ENCODE peak calls at places on chromosomes 7 and 10, in ten cellular contexts. U, O, R, D, E, N, V, T, M and I are unnamed samples. For H3K4me1, the result is how much of the 10 kb centered on the place peaks cover.

GRCh38 chr10:96222908-96223307 is 48.5 kb downstream of the BLNK start:
- DNase-seq in O (no peak), R (no peak), V (no peak), T (no peak), U (no peak), M (no peak), N (no peak), D (no peak), E (no peak), I (no peak)

GRCh38 chr7:93117327-93117726 is 452 bp downstream of the SAMD9 start:
- DNase-seq in E (no peak), R (no peak), T (no peak), U (no peak), N (no peak), M (no peak), D (no peak), V (no peak), O (no peak), I (no peak)

GRCh38 chr10:77355844-77356243 is 281.8 kb downstream of the KCNMA1 start:
- DNase-seq in E (no peak), M (no peak), U (no peak), D (no peak), O (no peak), V (no peak), R (no peak), T (no peak), N (no peak), I (no peak)

GRCh38 chr7:91033574-91033973 is 230.7 kb upstream of the FZD1 start:
- DNase-seq in U (no peak), D (no peak), E (no peak), V (no peak), O (no peak), R (no peak), M (no peak), N (no peak), T (no peak), I (no peak)

GRCh38 chr7:106284516-106285050 is at the start of gene NAMPT:
- DNase-seq in D (no peak), O (peak), T (peak), V (no peak), R (peak), N (peak), M (peak), U (peak), E (peak), I (peak)

GRCh38 chr10:86188796-86189558 is 177.6 kb downstream of the GRID1 start:
- DNase-seq in T (no peak), O (no peak), M (peak), V (no peak), N (no peak), D (no peak), U (no peak), R (no peak), E (no peak), I (no peak)

GRCh38 chr10:78960316-78960800 is 108.4 kb upstream of the ZMIZ1 start:
- DNase-seq in O (peak), M (peak), V (no peak), E (peak), R (peak), U (no peak), N (peak), D (no peak), T (peak), I (no peak)

GRCh38 chr7:158885624-158886023 is 29.3 kb downstream of the DYNC2I1 start:
- DNase-seq in U (no peak), O (no peak), T (no peak), D (no peak), V (no peak), N (no peak), E (no peak), M (no peak), R (no peak), I (no peak)

GRCh38 chr7:6286486-6286885 is 14.1 kb upstream of the CYTH3 start:
- DNase-seq in T (no peak), E (no peak), M (peak), N (no peak), O (peak), D (no peak), R (no peak), V (no peak), U (no peak), I (no peak)

GRCh38 chr7:143487566-143487965 is 9.9 kb downstream of the TAS2R41 start:
- DNase-seq in R (peak), U (peak), E (peak), D (no peak), N (peak), M (peak), V (no peak), O (peak), T (peak), I (no peak)

GRCh38 chr10:4698075-4698474 is 127.9 kb upstream of the AKR1E2 start:
- DNase-seq in M (no peak), T (no peak), R (no peak), U (no peak), E (no peak), N (peak), D (no peak), O (no peak), V (no peak), I (no peak)

GRCh38 chr7:140417456-140418155 is 13.7 kb downstream of the RAB19 start:
- DNase-seq in U (no peak), R (no peak), O (no peak), E (no peak), M (no peak), N (no peak), D (no peak), T (no peak), V (no peak), I (no peak)

GRCh38 chr7:30752979-30753378 is 1.0 kb downstream of the INMT start:
- DNase-seq in D (no peak), T (peak), E (peak), M (peak), V (no peak), R (peak), O (peak), N (peak), U (peak), I (no peak)

GRCh38 chr10:100519321-100520051 is at the start of gene SEC31B:
- DNase-seq in D (no peak), O (peak), R (no peak), M (no peak), U (peak), T (peak), E (peak), N (peak), V (no peak), I (peak)

GRCh38 chr7:101717986-101718746 is 89.1 kb upstream of the MYL10 start:
- DNase-seq in R (peak), V (no peak), O (no peak), E (no peak), U (no peak), N (no peak), T (peak), D (no peak), M (no peak), I (no peak)

GRCh38 chr7:77783111-77783510 is 15.1 kb downstream of the TMEM60 start:
- DNase-seq in O (no peak), N (no peak), R (no peak), T (no peak), U (no peak), M (no peak), V (no peak), D (no peak), E (no peak), I (no peak)

GRCh38 chr7:84364708-84365107 is 170.1 kb upstream of the SEMA3A start:
- DNase-seq in V (no peak), M (no peak), E (no peak), D (no peak), O (no peak), N (no peak), R (no peak), T (no peak), U (no peak), I (no peak)

GRCh38 chr10:97498841-97499560 is at the start of gene UBTD1:
- DNase-seq in T (peak), D (no peak), U (peak), N (peak), O (peak), V (peak), M (peak), R (peak), E (peak), I (no peak)

GRCh38 chr7:114939484-114940097 is 17.7 kb downstream of the MDFIC start:
- DNase-seq in D (no peak), O (no peak), V (peak), E (no peak), T (no peak), R (no peak), U (no peak), N (no peak), M (no peak), I (no peak)

GRCh38 chr7:134313543-134313942 is 3.2 kb downstream of the SLC35B4 start:
- DNase-seq in D (no peak), V (no peak), R (no peak), U (no peak), O (no peak), N (no peak), E (peak), T (no peak), M (no peak), I (no peak)

GRCh38 chr7:37337522-37337921 is 111.1 kb downstream of the ELMO1 start:
- DNase-seq in R (no peak), E (peak), D (no peak), T (no peak), U (no peak), N (no peak), M (no peak), V (no peak), O (no peak), I (no peak)

GRCh38 chr7:12685550-12685949 is 1.9 kb upstream of the ARL4A start:
- DNase-seq in R (no peak), O (no peak), D (no peak), E (no peak), T (no peak), U (no peak), M (no peak), V (peak), N (no peak), I (peak)

GRCh38 chr7:46450871-46451270 is 529.8 kb upstream of the IGFBP3 start:
- DNase-seq in D (no peak), T (no peak), N (no peak), V (no peak), U (no peak), O (no peak), M (no peak), E (no peak), R (no peak), I (no peak)

GRCh38 chr10:74039561-74040145 is 41.7 kb downstream of the VCL start:
- DNase-seq in T (no peak), O (peak), N (no peak), E (peak), V (no peak), U (no peak), R (peak), M (no peak), D (no peak), I (no peak)

GRCh38 chr10:4208499-4208898 is 423.5 kb upstream of the KLF6 start:
- DNase-seq in U (no peak), R (no peak), V (no peak), N (no peak), T (no peak), O (no peak), E (no peak), M (no peak), D (no peak), I (no peak)

GRCh38 chr7:155821851-155822250 is 9.6 kb upstream of the SHH start:
- DNase-seq in N (peak), T (no peak), O (no peak), V (no peak), D (no peak), R (no peak), U (peak), E (no peak), M (no peak), I (no peak)

GRCh38 chr7:99459087-99459486 is 6.9 kb downstream of the ATP5MF start:
- DNase-seq in N (no peak), T (no peak), V (no peak), D (no peak), M (no peak), O (no peak), E (no peak), U (no peak), R (no peak), I (no peak)

GRCh38 chr7:145105561-145105960 is 269.7 kb upstream of the TPK1 start:
- DNase-seq in M (no peak), N (no peak), T (no peak), E (no peak), R (no peak), V (no peak), O (no peak), D (no peak), U (no peak), I (no peak)

GRCh38 chr10:114684085-114684821 is 26.2 kb upstream of the ABLIM1 start:
- DNase-seq in M (peak), V (no peak), E (peak), O (no peak), U (peak), N (peak), R (peak), T (peak), D (no peak), I (no peak)
- H3K4me3 ChIP-seq in M (peak), V (no peak), E (no peak), O (peak), U (peak), N (peak), R (peak), T (no peak), D (no peak), I (no peak)

GRCh38 chr10:28354552-28354951 is 51.7 kb upstream of the MPP7 start:
- DNase-seq in E (no peak), T (no peak), D (no peak), N (no peak), R (no peak), O (no peak), M (no peak), U (no peak), V (no peak), I (no peak)
- H3K4me1 ChIP-seq in E (under half), T (under half), D (under half), N (under half), R (under half), O (under half), M (under half), U (under half), V (under half), I (under half)

DNA sequence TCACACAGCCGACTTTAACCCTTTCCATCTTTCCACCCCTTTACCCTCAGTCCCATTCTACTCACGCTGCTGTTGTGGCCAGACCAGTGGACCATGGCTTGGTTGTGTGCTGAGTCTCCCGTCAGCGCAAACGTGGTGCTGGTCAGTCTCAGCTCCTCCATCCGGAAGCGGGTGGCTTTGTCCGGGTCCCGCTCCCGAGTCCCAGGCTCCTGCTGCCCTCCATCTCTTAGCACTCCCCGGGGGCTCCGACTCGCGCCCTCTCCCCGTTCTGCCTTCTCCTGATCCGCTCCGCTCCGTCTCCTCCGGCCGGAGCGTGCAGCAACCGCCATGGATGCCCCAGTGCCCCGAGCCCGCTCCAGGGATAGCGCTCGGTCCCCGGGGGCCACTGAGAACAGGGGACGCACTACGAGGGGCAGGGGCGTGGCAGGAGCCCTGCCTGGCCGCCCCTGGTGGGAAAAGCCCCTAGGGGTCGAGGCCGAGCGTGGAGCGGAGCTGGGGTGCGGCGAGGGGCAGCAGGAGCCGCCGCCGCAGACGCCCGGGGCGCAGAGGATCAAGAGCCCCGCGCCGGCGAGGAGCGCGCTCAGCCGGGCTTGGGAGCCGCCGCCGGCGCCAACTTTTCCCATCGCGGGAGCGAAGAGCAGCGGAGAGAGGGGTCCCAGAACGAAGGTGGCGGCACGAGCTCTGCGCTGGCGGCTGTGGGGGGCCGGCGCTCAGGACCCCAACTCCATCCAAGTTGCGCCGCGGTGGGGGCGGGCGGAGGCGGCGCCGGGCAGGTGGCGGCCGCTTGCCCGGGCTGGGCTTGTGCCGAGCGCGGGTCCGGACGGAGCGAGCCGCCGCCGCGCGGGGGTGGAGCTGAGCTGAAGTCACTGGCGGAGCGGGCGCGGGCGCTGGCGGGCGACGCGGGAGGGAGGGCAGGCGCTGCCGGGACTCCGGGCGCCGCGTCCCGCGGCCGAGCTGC is at the start of gene SORCS1:
- DNase-seq in V (no peak), M (peak), U (peak), R (no peak), E (peak), T (no peak), D (no peak), O (no peak), N (peak), I (no peak)
- H3K4me3 ChIP-seq in V (no peak), M (peak), U (peak), R (no peak), E (peak), T (no peak), D (no peak), O (peak), N (peak), I (peak)

DNA sequence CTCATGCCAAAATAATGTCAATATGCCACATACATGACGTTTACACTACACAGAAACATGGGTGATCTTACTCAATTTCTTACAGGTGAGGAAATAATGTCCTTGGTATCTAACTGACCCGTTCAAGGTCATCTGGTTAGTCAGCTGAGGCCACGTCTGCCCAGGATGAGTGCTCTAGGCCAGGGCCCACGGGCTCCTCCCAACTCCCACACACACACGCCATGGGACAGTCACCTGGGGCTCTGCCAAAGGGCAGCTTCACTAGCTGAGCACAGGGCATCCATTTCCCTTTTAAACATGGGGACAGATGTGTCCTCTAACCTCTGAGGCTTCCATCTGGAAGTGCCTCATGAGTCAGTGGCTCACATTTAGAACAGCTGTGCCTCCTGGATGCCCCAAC is 123.9 kb downstream of the TNS3 start:
- DNase-seq in M (peak), N (peak), O (peak), V (no peak), T (peak), U (peak), R (peak), E (peak), D (no peak), I (no peak)
- H3K4me1 ChIP-seq in M (under half), N (under half), O (under half), V (under half), T (under half), U (half or more), R (under half), E (under half), D (under half), I (under half)

GRCh38 chr10:133325761-133326463 is 10.8 kb downstream of the CALY start:
- DNase-seq in M (no peak), T (peak), V (no peak), U (peak), O (no peak), D (no peak), E (no peak), N (peak), R (no peak), I (no peak)

GRCh38 chr10:133324857-133325260 is 11.8 kb downstream of the CALY start:
- DNase-seq in M (no peak), D (no peak), E (no peak), N (peak), R (no peak), O (no peak), T (peak), U (peak), V (peak), I (no peak)

GRCh38 chr10:133326745-133327650 is 9.7 kb downstream of the CALY start:
- DNase-seq in U (peak), R (no peak), O (no peak), N (peak), V (no peak), M (no peak), T (peak), D (no peak), E (no peak), I (no peak)

GRCh38 chr10:133324198-133324792 is 12.4 kb downstream of the CALY start:
- DNase-seq in V (peak), N (peak), E (peak), R (peak), U (peak), D (no peak), T (peak), M (no peak), O (no peak), I (no peak)

GRCh38 chr10:133325392-133325760 is 11.3 kb downstream of the CALY start:
- DNase-seq in R (no peak), U (peak), O (no peak), V (peak), M (no peak), E (no peak), N (peak), T (no peak), D (no peak), I (no peak)
- H3K4me3 ChIP-seq in R (no peak), U (no peak), O (peak), V (no peak), M (peak), E (peak), N (peak), T (peak), D (no peak), I (peak)

DNA sequence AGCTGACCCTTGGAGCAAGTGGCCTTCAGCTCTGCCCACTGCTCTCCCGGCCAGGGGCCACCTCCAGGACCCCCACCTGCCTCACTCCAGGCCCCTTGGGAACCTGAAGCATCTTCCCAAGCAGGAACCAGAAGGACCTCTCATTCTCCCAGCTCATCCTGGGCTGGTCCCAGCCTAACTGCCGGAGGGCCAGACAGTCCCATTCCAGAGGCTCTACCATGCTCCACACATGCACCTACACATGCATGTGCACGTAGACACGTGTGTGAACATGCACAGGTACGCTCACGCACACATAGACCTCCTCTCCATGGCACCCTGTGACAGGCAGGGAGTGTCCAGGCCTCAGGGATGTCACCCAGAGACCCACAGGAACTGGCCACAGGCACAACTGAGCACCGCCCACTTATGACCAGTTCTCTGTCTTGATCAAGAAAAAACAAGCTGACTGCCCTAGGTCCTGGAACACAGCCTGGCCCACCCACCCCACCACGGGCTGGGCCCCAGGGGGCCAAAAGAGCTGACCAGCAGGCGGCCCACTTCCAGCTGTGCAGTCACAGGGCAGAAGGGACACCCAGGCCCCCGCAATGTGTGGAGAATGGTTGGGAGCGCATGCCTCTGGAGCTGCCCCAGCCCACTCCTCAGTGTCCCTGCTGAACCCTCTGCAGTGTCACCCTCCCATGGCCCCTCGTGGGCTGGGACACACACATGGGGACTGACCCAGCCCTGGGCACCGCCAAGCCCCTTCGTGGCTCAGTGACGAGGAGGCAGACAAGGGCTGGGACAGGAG is 43.4 kb downstream of the CAMK2B start:
- DNase-seq in O (peak), U (peak), M (peak), N (no peak), V (no peak), T (peak), D (no peak), R (no peak), E (peak), I (no peak)
- H3K4me1 ChIP-seq in O (under half), U (under half), M (under half), N (under half), V (under half), T (under half), D (under half), R (under half), E (under half), I (under half)

DNA sequence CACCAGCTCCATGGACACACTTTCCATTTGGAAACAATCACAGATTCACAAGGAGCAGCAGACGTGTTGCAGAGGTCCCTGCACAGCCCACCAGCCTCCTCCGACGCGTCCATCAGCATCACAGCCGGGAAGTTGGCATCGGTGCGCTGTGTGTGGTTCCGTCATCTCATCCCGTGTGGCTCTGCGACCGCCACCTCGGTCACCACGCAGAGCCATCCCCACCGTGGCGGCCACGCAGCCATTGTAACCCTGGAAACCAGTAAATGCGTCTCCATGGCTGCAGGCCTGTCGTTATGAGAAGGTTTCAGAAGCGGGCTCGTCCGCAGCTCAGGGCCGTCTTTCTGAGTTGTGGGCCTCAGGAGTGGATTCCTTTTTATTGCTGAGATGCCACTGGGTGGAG is 36.0 kb downstream of the FOXK1 start:
- DNase-seq in M (no peak), E (no peak), N (no peak), T (no peak), O (no peak), D (no peak), R (no peak), V (no peak), U (no peak), I (no peak)
- H3K4me3 ChIP-seq in M (no peak), E (no peak), N (no peak), T (no peak), O (no peak), D (no peak), R (no peak), V (no peak), U (no peak), I (no peak)